ENCODE peak calls at places on chromosomes 2 and 18, in seven cellular contexts. O is K562, C is HCT116, U is GM12878, Y is H1, G is HepG2, X is SK-N-SH. Q is an unnamed sample.

GRCh38 chr18:29840101-29840500 is 1202.4 kb downstream of the DSC3 start:
- DNase-seq in U (no peak), C (peak; percentile 42), X (no peak), G (no peak), Y (no peak), O (no peak), Q (no peak)

GRCh38 chr2:232533944-232534710 is 5.4 kb upstream of the CHRNG start:
- DNase-seq in C (no peak), G (no peak), Y (no peak), X (no peak), O (no peak), U (no peak), Q (no peak)

GRCh38 chr2:10495988-10496313 is 47.8 kb upstream of the ODC1 start:
- DNase-seq in C (no peak), U (no peak), G (no peak), X (no peak), O (no peak), Y (peak; percentile 41), Q (no peak)

GRCh38 chr2:26298638-26299393 is 47.1 kb upstream of the SELENOI start:
- DNase-seq in C (no peak), O (no peak), Y (peak; percentile 71), G (peak; percentile 27), U (peak; percentile 9), X (no peak), Q (no peak)

GRCh38 chr2:237886702-237887481 is 27.5 kb downstream of the RAMP1 start:
- DNase-seq in C (no peak), G (no peak), O (no peak), Y (no peak), U (no peak), X (peak; percentile 86), Q (no peak)

GRCh38 chr2:177397501-177398289 is 5.1 kb downstream of the AGPS start:
- DNase-seq in Y (no peak), O (no peak), C (no peak), X (no peak), G (peak; percentile 97), U (no peak), Q (no peak)

GRCh38 chr2:209534228-209534627 is 110.4 kb downstream of the MAP2 start:
- DNase-seq in X (no peak), U (no peak), G (no peak), Y (no peak), O (no peak), C (no peak), Q (no peak)

GRCh38 chr2:69989017-69989416 is 27.6 kb upstream of the ASPRV1 start:
- DNase-seq in C (no peak), G (no peak), O (no peak), X (no peak), Y (no peak), U (no peak), Q (no peak)

GRCh38 chr18:60372598-60372997 is at the start of gene MC4R:
- DNase-seq in U (no peak), C (peak; percentile 48), O (no peak), X (peak; percentile 77), Y (no peak), G (no peak), Q (no peak)

GRCh38 chr2:160091381-160091780 is 29.0 kb upstream of the PLA2R1 start:
- DNase-seq in C (no peak), Y (no peak), U (no peak), X (no peak), G (no peak), O (no peak), Q (no peak)

GRCh38 chr2:131014141-131014540 is 79.1 kb downstream of the FAM168B start:
- DNase-seq in G (no peak), X (no peak), C (no peak), U (no peak), Y (no peak), O (no peak), Q (no peak)

GRCh38 chr2:30768708-30769580 is 38.3 kb downstream of the CAPN13 start:
- DNase-seq in O (no peak), C (no peak), G (no peak), U (no peak), Y (no peak), X (no peak), Q (no peak)

GRCh38 chr2:25421289-25421688 is 79.6 kb upstream of the DNMT3A start:
- DNase-seq in X (no peak), C (no peak), Y (no peak), G (no peak), U (no peak), O (no peak), Q (no peak)

GRCh38 chr2:137050949-137051348 is 285.6 kb downstream of the THSD7B start:
- DNase-seq in O (no peak), U (no peak), X (peak; percentile 7), C (no peak), Y (no peak), G (no peak), Q (no peak)

GRCh38 chr18:34999734-35000397 is 41.3 kb upstream of the MAPRE2 start:
- DNase-seq in G (no peak), U (no peak), C (no peak), Y (no peak), X (no peak), O (no peak), Q (no peak)

GRCh38 chr18:25594351-25594750 is 242.4 kb upstream of the ZNF521 start:
- DNase-seq in C (no peak), U (no peak), X (peak; percentile 16), O (no peak), Y (no peak), G (no peak), Q (no peak)

GRCh38 chr2:134664051-134664450 is 54.7 kb downstream of the TMEM163 start:
- DNase-seq in U (no peak), G (no peak), O (no peak), X (no peak), C (no peak), Y (no peak), Q (no peak)

GRCh38 chr18:65523461-65523860 is 227.4 kb upstream of the CDH7 start:
- DNase-seq in O (no peak), U (no peak), X (no peak), C (no peak), Y (peak; percentile 51), G (no peak), Q (peak; percentile 2)

GRCh38 chr2:65265090-65266045 is 37.7 kb downstream of the ACTR2 start:
- DNase-seq in G (peak; percentile 84), U (peak; percentile 20), Y (no peak), O (peak; percentile 83), X (peak; percentile 53), C (peak; percentile 78), Q (peak; percentile 74)

GRCh38 chr2:153823880-153824279 is 47.8 kb upstream of the GALNT13 start:
- DNase-seq in O (no peak), Y (no peak), U (no peak), X (no peak), C (no peak), G (no peak), Q (no peak)

GRCh38 chr2:59575191-59575590 is 978.3 kb downstream of the BCL11A start:
- DNase-seq in U (no peak), C (no peak), Y (no peak), G (no peak), O (no peak), X (no peak), Q (no peak)

GRCh38 chr2:19796036-19796703 is 105.6 kb downstream of the TTC32 start:
- DNase-seq in G (no peak), O (no peak), C (no peak), U (no peak), X (no peak), Y (no peak), Q (no peak)

GRCh38 chr2:156892449-156893335 is 364.8 kb upstream of the GALNT5 start:
- DNase-seq in X (peak; percentile 0), G (peak; percentile 34), O (peak; percentile 53), C (peak; percentile 68), U (peak; percentile 7), Y (peak; percentile 49), Q (peak; percentile 11)

GRCh38 chr2:37711308-37711731 is 39.9 kb upstream of the CDC42EP3 start:
- DNase-seq in C (peak; percentile 26), O (peak; percentile 18), G (no peak), Y (no peak), X (no peak), U (no peak), Q (no peak)

GRCh38 chr2:42784204-42784880 is 8.0 kb downstream of the HAAO start:
- DNase-seq in X (peak; percentile 30), G (no peak), U (no peak), C (no peak), O (no peak), Y (no peak), Q (no peak)

GRCh38 chr18:73835656-73836055 is 312.0 kb downstream of the FBXO15 start:
- DNase-seq in X (no peak), C (no peak), O (no peak), G (no peak), U (no peak), Y (no peak), Q (no peak)

GRCh38 chr2:149648282-149649030 is 60.9 kb upstream of the MMADHC start:
- DNase-seq in O (peak; percentile 3), X (no peak), C (no peak), U (no peak), Y (no peak), G (no peak), Q (no peak)

GRCh38 chr2:63856302-63856600 is 14.6 kb downstream of the UGP2 start:
- DNase-seq in G (no peak), U (no peak), X (no peak), O (no peak), Y (no peak), C (no peak), Q (no peak)
- TF ChIP-seq JUND in G (no peak), U (no peak), X (no peak), O (no peak), Y (no peak), C (no peak), Q (no peak)

DNA sequence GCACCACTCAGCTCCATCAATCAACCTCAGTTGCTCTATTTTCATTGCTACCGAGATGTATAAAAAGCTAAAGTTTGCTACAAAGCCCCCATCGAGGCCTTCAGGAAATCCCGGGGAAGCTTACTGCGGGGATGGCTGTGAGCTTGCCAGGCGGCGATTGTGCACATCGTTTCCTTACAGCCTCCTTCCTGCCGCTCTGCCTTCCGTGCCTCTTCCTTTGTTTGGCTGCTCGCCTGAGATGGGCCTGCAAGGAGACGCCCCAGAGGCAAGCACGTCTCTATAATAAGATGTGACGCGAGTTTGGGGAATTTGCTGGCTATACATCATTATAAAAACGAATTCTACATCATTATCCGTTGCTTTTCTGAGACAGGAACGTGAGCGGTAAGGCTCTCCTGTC is 41.6 kb downstream of the DHRS9 start:
- DNase-seq in U (no peak), C (no peak), X (no peak), G (no peak), Y (peak; percentile 53), O (no peak), Q (no peak)
- TF ChIP-seq JUND in U (no peak), C (no peak), X (no peak), G (no peak), Y (no peak), O (no peak), Q (no peak)

DNA sequence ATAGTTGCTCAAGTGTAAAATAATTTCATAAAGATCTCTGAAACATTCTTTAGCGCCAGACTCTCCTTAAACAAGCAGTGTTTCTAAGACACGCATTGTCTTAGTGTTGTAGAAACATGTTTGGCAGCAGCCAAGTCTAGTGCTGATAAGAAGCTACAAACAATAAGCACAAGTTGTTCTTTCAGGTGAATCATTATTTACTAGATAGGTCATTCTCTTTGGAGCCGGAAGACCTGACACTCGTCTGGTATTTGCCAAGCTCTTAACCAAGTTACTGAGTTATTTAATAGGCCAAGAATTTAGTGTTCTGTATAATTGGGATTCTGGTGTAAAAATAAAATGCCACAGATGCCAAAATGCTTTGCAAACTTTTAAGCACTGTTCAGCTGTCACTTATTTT is 852.1 kb downstream of the CPS1 start:
- DNase-seq in C (no peak), O (no peak), U (no peak), G (peak; percentile 42), Y (no peak), X (no peak), Q (peak; percentile 69)
- TF ChIP-seq JUND in C (no peak), O (no peak), U (no peak), G (no peak), Y (no peak), X (no peak), Q (peak; percentile 42)

GRCh38 chr2:221649045-221649444 is 76.9 kb upstream of the EPHA4 start:
- DNase-seq in Y (no peak), G (no peak), X (no peak), C (no peak), O (no peak), U (no peak), Q (peak; percentile 30)
- TF ChIP-seq JUND in Y (no peak), G (no peak), X (no peak), C (no peak), O (no peak), U (no peak), Q (no peak)

Q was measured in T47D.